ENCODE peak calls at places on chromosomes 11 and 22, in ten cellular contexts. B, W, J, U, I, G, M, L, H and O are unnamed samples.

GRCh38 chr11:104163100-104164027 is 583 bp downstream of the PDGFD start:
- DNase-seq in B (no peak), W (peak), J (no peak), U (peak), I (peak), G (peak), M (no peak), L (no peak), H (no peak), O (peak)

GRCh38 chr22:37118083-37118482 is 8.6 kb upstream of the TMPRSS6 start:
- DNase-seq in B (no peak), W (no peak), J (no peak), U (no peak), I (no peak), G (no peak), M (no peak), L (no peak), H (no peak), O (no peak)

GRCh38 chr11:112771847-112772246 is 189.4 kb upstream of the NCAM1 start:
- DNase-seq in B (no peak), W (no peak), J (no peak), U (no peak), I (no peak), G (no peak), M (no peak), L (no peak), H (no peak), O (no peak)

GRCh38 chr22:24521791-24522245 is 26.7 kb downstream of the UPB1 start:
- DNase-seq in B (no peak), W (peak), J (peak), U (no peak), I (no peak), G (no peak), M (no peak), L (no peak), H (no peak), O (peak)

GRCh38 chr11:70883973-70884688 is 368.2 kb downstream of the SHANK2 start:
- DNase-seq in B (no peak), W (no peak), J (no peak), U (no peak), I (peak), G (no peak), M (no peak), L (no peak), H (no peak), O (no peak)

GRCh38 chr11:115930276-115930675 is 426.1 kb upstream of the CADM1 start:
- DNase-seq in B (no peak), W (no peak), J (peak), U (no peak), I (no peak), G (no peak), M (no peak), L (no peak), H (no peak), O (no peak)

GRCh38 chr11:122246885-122247284 is 130.9 kb upstream of the BLID start:
- DNase-seq in B (no peak), W (no peak), J (no peak), U (no peak), I (no peak), G (no peak), M (no peak), L (no peak), H (no peak), O (no peak)

GRCh38 chr11:117375960-117376359 is 48.3 kb downstream of the CEP164 start:
- DNase-seq in B (no peak), W (no peak), J (no peak), U (no peak), I (no peak), G (no peak), M (no peak), L (no peak), H (no peak), O (no peak)

GRCh38 chr11:87463486-87464102 is 425.9 kb downstream of the TMEM135 start:
- DNase-seq in B (no peak), W (no peak), J (peak), U (no peak), I (no peak), G (no peak), M (no peak), L (no peak), H (no peak), O (no peak)

GRCh38 chr11:108221981-108222685 is at the start of gene NPAT:
- DNase-seq in B (no peak), W (no peak), J (no peak), U (no peak), I (no peak), G (no peak), M (no peak), L (peak), H (peak), O (no peak)

GRCh38 chr11:128432926-128433325 is 154.4 kb downstream of the ETS1 start:
- DNase-seq in B (no peak), W (no peak), J (no peak), U (no peak), I (no peak), G (no peak), M (no peak), L (no peak), H (no peak), O (no peak)

GRCh38 chr11:72589802-72590761 is 84.1 kb downstream of the PDE2A start:
- DNase-seq in B (no peak), W (peak), J (peak), U (peak), I (peak), G (no peak), M (peak), L (peak), H (peak), O (peak)

GRCh38 chr11:69422645-69423044 is 58.8 kb upstream of the LINC01488 start:
- DNase-seq in B (no peak), W (no peak), J (no peak), U (peak), I (no peak), G (no peak), M (no peak), L (no peak), H (no peak), O (no peak)

GRCh38 chr22:37748659-37749058 is 51.8 kb downstream of the TRIOBP start:
- DNase-seq in B (no peak), W (no peak), J (no peak), U (no peak), I (no peak), G (no peak), M (no peak), L (no peak), H (no peak), O (no peak)

GRCh38 chr11:83694191-83694905 is 408.2 kb upstream of the CCDC90B start:
- DNase-seq in B (no peak), W (no peak), J (no peak), U (no peak), I (no peak), G (no peak), M (no peak), L (no peak), H (no peak), O (no peak)

GRCh38 chr11:36427876-36428275 is 82.2 kb downstream of the TRAF6 start:
- DNase-seq in B (no peak), W (no peak), J (no peak), U (peak), I (no peak), G (no peak), M (no peak), L (no peak), H (no peak), O (no peak)

GRCh38 chr11:118304227-118304808 is at the start of gene CD3E:
- DNase-seq in B (no peak), W (no peak), J (peak), U (peak), I (no peak), G (no peak), M (no peak), L (peak), H (peak), O (no peak)

GRCh38 chr11:128472128-128473110 is 114.9 kb downstream of the ETS1 start:
- DNase-seq in B (no peak), W (no peak), J (peak), U (no peak), I (no peak), G (peak), M (no peak), L (peak), H (no peak), O (peak)

GRCh38 chr11:79237676-79238075 is 203.2 kb downstream of the TENM4 start:
- DNase-seq in B (no peak), W (no peak), J (no peak), U (no peak), I (peak), G (no peak), M (no peak), L (no peak), H (no peak), O (no peak)

GRCh38 chr22:44566911-44567310 is 68.9 kb upstream of the RTL6 start:
- DNase-seq in B (no peak), W (no peak), J (no peak), U (peak), I (no peak), G (peak), M (no peak), L (no peak), H (peak), O (no peak)

GRCh38 chr22:31876156-31877035 is 67.9 kb upstream of the YWHAH start:
- DNase-seq in B (no peak), W (no peak), J (no peak), U (no peak), I (no peak), G (no peak), M (no peak), L (no peak), H (no peak), O (no peak)

GRCh38 chr11:130206141-130206540 is 46.6 kb downstream of the ST14 start:
- DNase-seq in B (no peak), W (no peak), J (no peak), U (peak), I (no peak), G (no peak), M (no peak), L (no peak), H (no peak), O (no peak)

DNA sequence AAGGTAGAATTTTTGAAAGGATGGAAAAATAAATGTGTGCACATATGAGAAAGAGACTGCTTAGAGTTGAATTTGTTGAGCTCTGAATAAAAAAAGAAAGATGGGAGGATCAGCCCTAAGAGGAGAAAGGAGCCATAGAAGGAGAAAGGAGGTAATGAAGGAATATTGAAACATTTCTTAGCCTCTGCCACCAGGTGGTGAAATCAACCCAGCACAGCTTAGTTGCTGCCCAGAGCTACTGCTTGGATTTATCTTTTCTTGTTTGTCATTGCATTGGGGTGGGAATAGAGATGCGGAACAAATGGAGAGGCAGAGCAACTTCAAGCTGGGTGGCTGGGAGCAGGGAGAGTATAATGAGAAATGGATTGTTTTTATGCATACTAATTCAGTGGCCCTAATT is 80.4 kb downstream of the SERGEF start:
- DNase-seq in B (no peak), W (no peak), J (no peak), U (no peak), I (no peak), G (no peak), M (no peak), L (no peak), H (no peak), O (no peak)
- TF ChIP-seq CTCF in B (no peak), W (no peak), J (no peak), U (no peak), I (no peak), G (no peak), M (no peak), L (no peak), H (no peak), O (no peak)

DNA sequence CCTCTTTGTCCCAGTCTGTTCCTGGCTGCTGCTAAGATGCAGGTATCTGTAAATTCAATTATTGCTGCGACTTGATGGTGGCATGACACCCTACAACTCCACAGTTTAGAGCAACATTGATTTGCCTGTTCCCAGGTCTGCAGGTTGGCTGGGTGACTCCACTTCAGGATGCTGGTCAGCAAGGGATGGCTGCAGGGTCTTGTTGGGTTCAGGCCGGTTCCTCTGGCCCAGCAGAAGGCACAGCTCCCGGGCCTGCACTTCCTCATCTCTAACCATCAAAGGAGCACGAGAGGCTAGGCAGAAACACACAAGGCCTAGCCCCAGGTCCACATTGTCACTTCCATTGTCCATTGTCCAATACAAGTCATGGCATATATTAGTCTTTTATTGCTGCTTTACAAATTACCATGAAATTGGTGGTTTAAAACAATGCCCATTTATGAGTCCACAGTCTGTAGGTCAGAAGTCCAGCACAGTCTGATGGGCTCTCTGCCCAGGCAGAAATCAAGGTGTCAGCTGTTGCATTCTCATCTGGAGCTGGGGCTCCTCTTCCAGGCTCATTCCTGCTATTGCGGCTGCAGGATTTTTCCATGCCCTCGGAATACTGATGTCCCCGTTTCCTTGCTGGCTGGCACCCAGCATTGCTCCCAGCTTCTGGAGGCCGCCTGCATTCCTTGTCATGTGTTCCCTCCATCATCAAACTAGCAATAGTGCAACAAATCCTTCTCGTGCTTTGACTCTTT is 96.6 kb upstream of the LMO1 start:
- DNase-seq in B (no peak), W (no peak), J (no peak), U (peak), I (no peak), G (no peak), M (no peak), L (no peak), H (no peak), O (no peak)
- TF ChIP-seq CTCF in B (no peak), W (no peak), J (no peak), U (no peak), I (no peak), G (no peak), M (no peak), L (no peak), H (no peak), O (no peak)

GRCh38 chr11:33633251-33634003 is 67.2 kb downstream of the C11orf91 start:
- DNase-seq in B (peak), W (no peak), J (no peak), U (no peak), I (no peak), G (no peak), M (no peak), L (no peak), H (no peak), O (no peak)

GRCh38 chr11:33634291-33634834 is 66.3 kb downstream of the C11orf91 start:
- DNase-seq in B (peak), W (no peak), J (no peak), U (no peak), I (no peak), G (no peak), M (no peak), L (no peak), H (no peak), O (no peak)

GRCh38 chr11:33635161-33635560 is 65.5 kb downstream of the C11orf91 start:
- DNase-seq in B (peak), W (no peak), J (no peak), U (no peak), I (peak), G (no peak), M (no peak), L (no peak), H (no peak), O (no peak)

GRCh38 chr11:33631749-33632091 is 68.9 kb downstream of the C11orf91 start:
- DNase-seq in B (no peak), W (no peak), J (no peak), U (no peak), I (no peak), G (no peak), M (no peak), L (no peak), H (no peak), O (no peak)

GRCh38 chr11:33630936-33631748 is 69.5 kb downstream of the C11orf91 start:
- DNase-seq in B (peak), W (no peak), J (no peak), U (no peak), I (no peak), G (no peak), M (no peak), L (no peak), H (no peak), O (no peak)
- TF ChIP-seq CTCF in B (no peak), W (no peak), J (no peak), U (no peak), I (no peak), G (no peak), M (no peak), L (no peak), H (no peak), O (no peak)

DNA sequence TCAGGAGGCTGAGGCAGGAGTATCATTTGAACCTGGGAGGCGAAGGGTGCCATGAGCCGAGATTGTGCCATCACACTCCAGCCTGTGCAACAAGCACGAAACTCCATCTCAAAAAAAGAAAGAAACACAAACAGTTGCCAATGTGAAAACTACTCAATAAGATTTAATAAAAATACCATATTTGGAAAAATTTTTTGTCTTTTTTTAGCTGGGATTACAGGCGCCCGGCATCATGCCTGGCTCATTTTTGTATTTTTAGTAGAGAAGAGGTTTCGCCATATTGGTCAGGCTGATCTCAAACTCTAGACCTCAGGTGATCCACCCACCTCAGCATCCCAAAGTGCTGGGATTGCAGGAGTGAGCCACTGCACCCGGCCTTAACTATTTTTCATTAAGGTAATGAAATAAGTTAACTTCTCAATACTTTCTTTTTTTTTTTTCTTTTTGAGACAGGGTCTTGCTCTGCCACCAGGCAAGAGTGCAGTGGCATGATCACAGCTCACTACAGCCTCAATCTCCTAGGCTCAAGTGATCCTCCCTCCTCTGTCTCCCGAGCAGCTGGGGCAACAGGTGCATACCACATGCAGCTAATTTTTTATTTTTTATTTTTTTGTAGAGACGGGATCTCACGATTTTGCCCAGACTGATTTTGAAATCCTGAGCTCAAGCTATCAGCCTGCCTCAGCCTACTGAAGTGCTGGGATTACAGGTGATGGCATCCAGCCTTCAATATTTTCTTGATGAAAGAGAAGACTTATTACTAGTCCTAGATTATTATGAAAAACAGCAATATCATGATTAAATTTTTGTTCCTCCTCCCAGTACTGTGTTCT is 4746.2 kb upstream of the OR11H1 start:
- DNase-seq in B (no peak), W (no peak), J (no peak), U (no peak), I (no peak), G (no peak), M (no peak), L (no peak), H (no peak), O (no peak)
- TF ChIP-seq CTCF in B (no peak), W (no peak), J (no peak), U (no peak), I (no peak), G (no peak), M (no peak), L (no peak), H (no peak), O (no peak)

GRCh38 chr11:126968915-126969314 is 31.7 kb downstream of the KIRREL3 start:
- DNase-seq in B (no peak), W (peak), J (peak), U (no peak), I (no peak), G (no peak), M (no peak), L (no peak), H (no peak), O (no peak)

GRCh38 chr11:126973051-126973450 is 27.5 kb downstream of the KIRREL3 start:
- DNase-seq in B (no peak), W (no peak), J (no peak), U (no peak), I (no peak), G (no peak), M (no peak), L (no peak), H (no peak), O (no peak)

GRCh38 chr11:126965331-126965730 is 35.2 kb downstream of the KIRREL3 start:
- DNase-seq in B (no peak), W (no peak), J (no peak), U (no peak), I (no peak), G (no peak), M (no peak), L (no peak), H (no peak), O (no peak)

GRCh38 chr11:126971305-126971704 is 29.3 kb downstream of the KIRREL3 start:
- DNase-seq in B (no peak), W (no peak), J (no peak), U (no peak), I (no peak), G (no peak), M (no peak), L (no peak), H (no peak), O (no peak)

DNA sequence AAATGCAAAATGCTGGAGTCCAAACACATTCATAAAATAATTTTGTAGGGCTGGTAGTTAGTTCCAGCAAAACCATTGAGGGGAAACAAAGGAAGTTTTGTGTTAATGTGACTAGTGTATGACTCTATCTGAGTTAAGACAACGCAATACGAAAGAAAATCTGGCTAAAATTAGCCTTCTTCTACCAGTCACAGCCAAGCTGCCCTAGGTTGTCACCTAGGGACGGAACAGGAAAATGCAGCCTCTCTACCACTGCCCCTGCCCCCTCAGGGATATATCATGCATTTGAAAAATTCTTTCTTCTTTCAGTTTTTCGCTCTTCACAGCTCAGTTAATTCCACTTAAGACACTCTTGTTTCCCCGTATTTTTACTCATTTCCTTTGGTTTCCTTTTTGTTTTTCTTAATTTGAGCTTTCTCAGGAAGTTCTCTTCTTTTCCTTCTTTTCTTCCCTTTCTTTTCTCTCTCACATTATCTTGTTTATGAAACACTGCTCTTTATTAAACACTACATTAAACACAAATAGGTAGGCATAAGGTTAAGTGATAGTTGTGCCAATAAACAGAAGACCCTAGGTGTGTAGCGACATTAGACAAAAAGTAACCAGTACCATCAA is 30.6 kb downstream of the KIRREL3 start:
- DNase-seq in B (no peak), W (peak), J (peak), U (no peak), I (no peak), G (no peak), M (no peak), L (no peak), H (no peak), O (no peak)
- TF ChIP-seq CTCF in B (peak), W (peak), J (peak), U (peak), I (peak), G (no peak), M (no peak), L (no peak), H (no peak), O (no peak)